ENCODE peak calls at places on chromosomes 4 and X, in nine cellular contexts. S, C, K, D, R, F, B, T and X are unnamed samples.

GRCh38 chr4:27149541-27150212 is 289.0 kb downstream of the STIM2 start:
- DNase-seq in S (no peak), C (no peak), K (no peak), D (no peak), R (no peak), F (no peak), B (no peak), T (no peak), X (no peak)

GRCh38 chr4:104641427-104641826 is 146.7 kb upstream of the CXXC4 start:
- DNase-seq in S (no peak), C (no peak), K (no peak), D (no peak), R (no peak), F (no peak), B (no peak), T (no peak), X (no peak)

GRCh38 chr4:140497776-140498636 is at the start of gene MGAT4D:
- DNase-seq in S (peak), C (no peak), K (no peak), D (no peak), R (no peak), F (no peak), B (no peak), T (no peak), X (peak)

GRCh38 chr4:46032061-46032460 is 91.8 kb downstream of the GABRG1 start:
- DNase-seq in S (no peak), C (no peak), K (no peak), D (no peak), R (no peak), F (no peak), B (no peak), T (no peak), X (no peak)

GRCh38 chrX:13066391-13066790 is 22.0 kb upstream of the FAM9C start:
- DNase-seq in S (no peak), C (no peak), K (no peak), D (no peak), R (no peak), F (no peak), B (no peak), T (no peak), X (no peak)

GRCh38 chrX:40127052-40127451 is 29.3 kb upstream of the BCOR start:
- DNase-seq in S (no peak), C (no peak), K (no peak), D (no peak), R (no peak), F (no peak), B (no peak), T (peak), X (no peak)

GRCh38 chr4:60605651-60606354 is 594.3 kb upstream of the ADGRL3 start:
- DNase-seq in S (no peak), C (no peak), K (no peak), D (no peak), R (no peak), F (no peak), B (no peak), T (no peak), X (no peak)

GRCh38 chr4:17168571-17168970 is 270.1 kb upstream of the LDB2 start:
- DNase-seq in S (peak), C (no peak), K (no peak), D (no peak), R (no peak), F (no peak), B (no peak), T (no peak), X (no peak)

GRCh38 chr4:101977096-101977495 is 186.6 kb downstream of the BANK1 start:
- DNase-seq in S (no peak), C (peak), K (peak), D (no peak), R (no peak), F (peak), B (no peak), T (no peak), X (no peak)

GRCh38 chrX:106611323-106611681 is 476 bp upstream of the RADX start:
- DNase-seq in S (no peak), C (no peak), K (no peak), D (no peak), R (no peak), F (no peak), B (no peak), T (no peak), X (no peak)

GRCh38 chrX:106615041-106615440 is 3.3 kb downstream of the RADX start:
- DNase-seq in S (peak), C (no peak), K (no peak), D (no peak), R (no peak), F (no peak), B (no peak), T (no peak), X (no peak)

GRCh38 chrX:106613277-106613676 is 1.5 kb downstream of the RADX start:
- DNase-seq in S (no peak), C (no peak), K (no peak), D (no peak), R (no peak), F (no peak), B (no peak), T (no peak), X (no peak)

GRCh38 chrX:106611682-106612402 is at the start of gene RADX:
- DNase-seq in S (peak), C (peak), K (peak), D (peak), R (peak), F (peak), B (peak), T (peak), X (peak)

DNA sequence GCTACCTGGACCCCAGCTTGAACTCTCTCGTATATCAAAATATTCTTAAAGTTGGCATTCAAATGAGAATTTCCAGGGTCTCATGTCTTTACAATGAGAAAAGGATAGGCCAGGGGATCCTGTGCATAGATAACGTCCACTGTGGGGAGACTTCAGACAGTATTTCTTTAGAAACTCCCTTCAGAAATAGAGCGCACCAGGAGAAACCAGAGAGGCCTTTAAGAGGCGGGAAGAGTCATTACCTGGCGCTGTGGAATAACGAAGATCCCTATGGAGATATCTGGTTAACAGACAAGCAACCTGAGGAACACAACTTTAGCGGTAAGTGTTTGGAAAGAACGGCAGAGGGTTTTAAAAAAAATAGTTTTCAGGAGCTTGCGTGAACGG is 618 bp downstream of the RADX start:
- DNase-seq in S (peak), C (no peak), K (no peak), D (no peak), R (no peak), F (no peak), B (peak), T (no peak), X (no peak)
- H3K4me3 ChIP-seq in S (peak), C (peak), K (peak), D (no peak), R (peak), F (peak), B (peak), T (no peak), X (no peak)

GRCh38 chr4:128521634-128522253 is 234.1 kb upstream of the PGRMC2 start:
- DNase-seq in S (no peak), C (no peak), K (peak), D (peak), R (no peak), F (no peak), B (peak), T (no peak), X (no peak)
- TF ChIP-seq REST in S (no peak), C (no peak), K (no peak), D (no peak), R (no peak), F (no peak), B (no peak), T (no peak), X (peak)

GRCh38 chr4:169253087-169253675 is 17.6 kb downstream of the SH3RF1 start:
- DNase-seq in S (no peak), C (no peak), K (no peak), D (no peak), R (no peak), F (no peak), B (no peak), T (no peak), X (no peak)

GRCh38 chr4:169252339-169253086 is 18.2 kb downstream of the SH3RF1 start:
- DNase-seq in S (no peak), C (no peak), K (no peak), D (no peak), R (no peak), F (no peak), B (no peak), T (no peak), X (no peak)

GRCh38 chr4:169253904-169254303 is 16.9 kb downstream of the SH3RF1 start:
- DNase-seq in S (no peak), C (no peak), K (no peak), D (no peak), R (no peak), F (no peak), B (no peak), T (no peak), X (no peak)

GRCh38 chr4:169256101-169256612 is 14.6 kb downstream of the SH3RF1 start:
- DNase-seq in S (no peak), C (no peak), K (no peak), D (no peak), R (no peak), F (no peak), B (no peak), T (no peak), X (no peak)

GRCh38 chr4:169254546-169254983 is 16.2 kb downstream of the SH3RF1 start:
- DNase-seq in S (no peak), C (peak), K (no peak), D (no peak), R (no peak), F (no peak), B (peak), T (no peak), X (no peak)
- H3K4me3 ChIP-seq in S (no peak), C (peak), K (peak), D (no peak), R (no peak), F (no peak), B (no peak), T (no peak), X (no peak)

DNA sequence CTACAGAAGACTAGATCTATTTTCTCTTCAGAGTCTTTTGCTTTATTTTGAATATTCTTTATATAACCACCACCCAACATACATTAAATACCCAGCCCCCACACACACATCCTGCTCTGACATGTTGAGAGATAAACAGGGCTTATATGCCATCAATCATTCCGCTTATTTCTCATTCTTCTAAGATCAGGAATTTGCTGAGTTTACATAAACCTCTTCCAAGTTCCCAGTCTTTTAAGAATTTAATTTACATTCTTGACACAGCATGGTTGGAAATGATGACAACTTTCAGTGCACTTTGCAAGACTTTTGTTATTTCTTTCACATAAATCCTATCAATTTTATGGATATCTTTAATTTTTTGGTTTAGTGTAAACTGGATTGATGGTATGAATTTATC is 17.5 kb upstream of the RAB9B start:
- DNase-seq in S (no peak), C (no peak), K (no peak), D (no peak), R (no peak), F (no peak), B (no peak), T (no peak), X (no peak)
- TF ChIP-seq REST in S (no peak), C (no peak), K (no peak), D (no peak), R (no peak), F (no peak), B (no peak), T (no peak), X (no peak)

GRCh38 chr4:73904491-73904890 is 35.3 kb downstream of the CXCL1 start:
- DNase-seq in S (no peak), C (no peak), K (no peak), D (peak), R (no peak), F (no peak), B (no peak), T (no peak), X (no peak)
- H3K4me3 ChIP-seq in S (no peak), C (no peak), K (no peak), D (no peak), R (no peak), F (no peak), B (no peak), T (no peak), X (no peak)

DNA sequence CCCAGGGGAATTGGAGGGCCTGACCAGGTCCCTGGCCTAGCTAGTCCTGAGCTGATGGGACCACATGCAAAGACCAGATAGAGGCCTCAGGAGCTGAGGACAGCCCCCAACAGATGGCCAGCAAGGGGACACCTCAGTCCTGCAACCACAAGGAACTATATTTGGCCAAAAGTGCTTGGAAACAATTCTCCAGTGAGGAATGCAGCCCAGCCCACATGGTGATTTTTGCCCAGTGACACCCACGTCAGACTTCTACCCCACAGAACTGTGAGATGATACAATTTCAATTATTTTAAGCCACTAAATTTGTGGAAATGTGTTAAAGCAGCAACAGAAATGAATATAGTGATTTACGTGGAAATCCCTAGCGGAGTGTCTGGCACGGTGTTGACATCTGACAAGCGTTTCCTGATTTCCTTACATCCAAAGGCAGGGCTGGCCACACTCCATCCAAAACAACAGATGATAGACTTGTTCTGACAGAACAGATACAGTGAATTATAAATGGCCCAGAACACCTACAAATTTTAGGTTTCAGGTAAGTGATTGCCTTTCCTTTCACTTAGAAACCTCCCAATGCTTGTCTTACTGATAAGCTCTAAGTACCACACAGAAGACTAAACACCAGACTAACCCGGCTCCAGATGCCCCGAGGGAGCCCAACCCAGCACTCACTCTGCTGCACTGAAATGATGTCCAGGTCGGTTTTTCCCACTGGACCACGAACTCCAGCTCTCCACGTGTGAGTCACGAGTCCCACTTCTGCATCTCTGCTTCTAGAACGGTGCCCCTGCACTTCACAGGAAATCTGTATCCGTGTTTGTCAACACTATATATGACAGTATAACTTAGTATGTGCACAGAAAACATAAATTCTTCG is 5.8 kb downstream of the AFAP1 start:
- DNase-seq in S (no peak), C (no peak), K (no peak), D (no peak), R (no peak), F (no peak), B (no peak), T (no peak), X (peak)
- TF ChIP-seq REST in S (no peak), C (no peak), K (no peak), D (no peak), R (no peak), F (no peak), B (no peak), T (no peak), X (no peak)